ENCODE peak calls at places on chromosomes 12 and 14, in four cellular contexts. One of them, this sample, is unnamed.

GRCh38 chr12:24062642-24063245 is 113.3 kb upstream of the SOX5 start:
- DNase-seq in fibroblast of lung: peak
- DNase-seq in H1: no peak
- DNase-seq in astrocyte: no peak
- DNase-seq in this sample: no peak

GRCh38 chr12:98669751-98670150 is 24.7 kb downstream of the APAF1 start:
- DNase-seq in fibroblast of lung: no peak
- DNase-seq in H1: no peak
- DNase-seq in astrocyte: no peak
- DNase-seq in this sample: no peak

GRCh38 chr12:111664961-111665865 is 20.5 kb downstream of the BRAP start:
- DNase-seq in fibroblast of lung: no peak
- DNase-seq in H1: no peak
- DNase-seq in astrocyte: no peak
- DNase-seq in this sample: no peak

GRCh38 chr12:65603428-65604351 is 220.6 kb upstream of the HMGA2 start:
- DNase-seq in fibroblast of lung: peak
- DNase-seq in H1: no peak
- DNase-seq in astrocyte: peak
- DNase-seq in this sample: peak

GRCh38 chr14:73686901-73687300 is 27.3 kb downstream of the PNMA1 start:
- DNase-seq in fibroblast of lung: no peak
- DNase-seq in H1: no peak
- DNase-seq in astrocyte: no peak
- DNase-seq in this sample: no peak

GRCh38 chr12:47878918-47879481 is 25.8 kb downstream of the VDR start:
- DNase-seq in fibroblast of lung: no peak
- DNase-seq in H1: no peak
- DNase-seq in astrocyte: no peak
- DNase-seq in this sample: no peak

GRCh38 chr12:85784096-85784720 is 52.0 kb downstream of the RASSF9 start:
- DNase-seq in fibroblast of lung: peak
- DNase-seq in H1: no peak
- DNase-seq in astrocyte: peak
- DNase-seq in this sample: peak

GRCh38 chr12:69903548-69903947 is 78.5 kb downstream of the MYRFL start:
- DNase-seq in fibroblast of lung: no peak
- DNase-seq in H1: no peak
- DNase-seq in astrocyte: no peak
- DNase-seq in this sample: no peak

GRCh38 chr14:27427796-27428195 is 830.0 kb upstream of the NOVA1 start:
- DNase-seq in fibroblast of lung: peak
- DNase-seq in H1: no peak
- DNase-seq in astrocyte: peak
- DNase-seq in this sample: no peak

GRCh38 chr12:71954040-71954649 is 15.5 kb downstream of the TPH2 start:
- DNase-seq in fibroblast of lung: no peak
- DNase-seq in H1: no peak
- DNase-seq in astrocyte: no peak
- DNase-seq in this sample: no peak

GRCh38 chr12:66269757-66270383 is 32.4 kb upstream of the HELB start:
- DNase-seq in fibroblast of lung: peak
- DNase-seq in H1: no peak
- DNase-seq in astrocyte: peak
- DNase-seq in this sample: peak

GRCh38 chr14:57760891-57761290 is 105.0 kb downstream of the SLC35F4 start:
- DNase-seq in fibroblast of lung: no peak
- DNase-seq in H1: no peak
- DNase-seq in astrocyte: no peak
- DNase-seq in this sample: no peak

GRCh38 chr14:56216631-56217379 is 98.6 kb downstream of the PELI2 start:
- DNase-seq in fibroblast of lung: peak
- DNase-seq in H1: no peak
- DNase-seq in astrocyte: peak
- DNase-seq in this sample: no peak

GRCh38 chr12:48004039-48004940 is at the start of gene COL2A1:
- DNase-seq in fibroblast of lung: peak
- DNase-seq in H1: peak
- DNase-seq in astrocyte: no peak
- DNase-seq in this sample: peak

GRCh38 chr14:74671789-74672188 is 41.1 kb downstream of the AREL1 start:
- DNase-seq in fibroblast of lung: peak
- DNase-seq in H1: no peak
- DNase-seq in astrocyte: peak
- DNase-seq in this sample: peak

GRCh38 chr12:5160827-5161226 is 117.1 kb downstream of the KCNA5 start:
- DNase-seq in fibroblast of lung: no peak
- DNase-seq in H1: no peak
- DNase-seq in astrocyte: no peak
- DNase-seq in this sample: no peak

GRCh38 chr12:6532927-6533652 is 1.2 kb upstream of the GAPDH start:
- DNase-seq in fibroblast of lung: peak
- DNase-seq in H1: peak
- DNase-seq in astrocyte: peak
- DNase-seq in this sample: peak

GRCh38 chr12:3102721-3103410 is 25.7 kb downstream of the TSPAN9 start:
- DNase-seq in fibroblast of lung: no peak
- DNase-seq in H1: no peak
- DNase-seq in astrocyte: no peak
- DNase-seq in this sample: no peak

GRCh38 chr12:113479578-113480335 is 8.1 kb upstream of the LHX5 start:
- DNase-seq in fibroblast of lung: peak
- DNase-seq in H1: peak
- DNase-seq in astrocyte: peak
- DNase-seq in this sample: no peak
- TF ChIP-seq EZH2 in fibroblast of lung: peak
- TF ChIP-seq EZH2 in H1: peak
- TF ChIP-seq EZH2 in astrocyte: peak
- TF ChIP-seq EZH2 in this sample: peak

GRCh38 chr14:100071545-100071944 is 6.3 kb downstream of the EVL start:
- DNase-seq in fibroblast of lung: no peak
- DNase-seq in H1: no peak
- DNase-seq in astrocyte: no peak
- DNase-seq in this sample: no peak
- H3K4me2 ChIP-seq in fibroblast of lung: no peak
- H3K4me2 ChIP-seq in H1: no peak
- H3K4me2 ChIP-seq in astrocyte: no peak
- H3K4me2 ChIP-seq in this sample: no peak

DNA sequence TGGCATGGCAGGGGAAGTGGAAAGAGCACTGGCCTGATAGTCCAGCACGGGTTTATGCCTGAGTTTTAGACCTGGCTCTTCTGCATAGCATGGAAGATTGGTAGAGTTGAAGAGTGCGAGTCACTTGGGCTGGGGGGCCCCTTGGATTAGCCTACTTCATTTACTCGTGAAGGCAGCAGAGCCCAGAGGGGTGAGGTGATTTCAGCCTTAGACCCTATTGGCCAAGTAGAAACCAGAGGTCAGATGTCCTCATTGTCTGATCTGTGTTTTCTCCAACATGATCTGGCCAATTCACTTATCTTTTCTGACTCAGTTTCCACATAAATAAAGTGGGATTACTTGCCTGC is 1.9 kb downstream of the PLEKHG3 start:
- DNase-seq in fibroblast of lung: no peak
- DNase-seq in H1: no peak
- DNase-seq in astrocyte: no peak
- DNase-seq in this sample: no peak
- H3K4me3 ChIP-seq in fibroblast of lung: no peak
- H3K4me3 ChIP-seq in H1: peak
- H3K4me3 ChIP-seq in astrocyte: peak
- H3K4me3 ChIP-seq in this sample: peak

GRCh38 chr14:97411938-97412612 is 614.9 kb downstream of the VRK1 start:
- DNase-seq in fibroblast of lung: no peak
- DNase-seq in H1: peak
- DNase-seq in astrocyte: no peak
- DNase-seq in this sample: no peak

GRCh38 chr14:97414718-97415098 is 617.5 kb downstream of the VRK1 start:
- DNase-seq in fibroblast of lung: no peak
- DNase-seq in H1: no peak
- DNase-seq in astrocyte: no peak
- DNase-seq in this sample: no peak

GRCh38 chr14:97410667-97411286 is 613.6 kb downstream of the VRK1 start:
- DNase-seq in fibroblast of lung: no peak
- DNase-seq in H1: no peak
- DNase-seq in astrocyte: no peak
- DNase-seq in this sample: no peak

GRCh38 chr14:97413991-97414717 is 617.0 kb downstream of the VRK1 start:
- DNase-seq in fibroblast of lung: no peak
- DNase-seq in H1: peak
- DNase-seq in astrocyte: no peak
- DNase-seq in this sample: no peak

GRCh38 chr14:97412933-97413574 is 615.9 kb downstream of the VRK1 start:
- DNase-seq in fibroblast of lung: no peak
- DNase-seq in H1: no peak
- DNase-seq in astrocyte: no peak
- DNase-seq in this sample: no peak
- TF ChIP-seq EZH2 in fibroblast of lung: no peak
- TF ChIP-seq EZH2 in H1: no peak
- TF ChIP-seq EZH2 in astrocyte: no peak
- TF ChIP-seq EZH2 in this sample: no peak

DNA sequence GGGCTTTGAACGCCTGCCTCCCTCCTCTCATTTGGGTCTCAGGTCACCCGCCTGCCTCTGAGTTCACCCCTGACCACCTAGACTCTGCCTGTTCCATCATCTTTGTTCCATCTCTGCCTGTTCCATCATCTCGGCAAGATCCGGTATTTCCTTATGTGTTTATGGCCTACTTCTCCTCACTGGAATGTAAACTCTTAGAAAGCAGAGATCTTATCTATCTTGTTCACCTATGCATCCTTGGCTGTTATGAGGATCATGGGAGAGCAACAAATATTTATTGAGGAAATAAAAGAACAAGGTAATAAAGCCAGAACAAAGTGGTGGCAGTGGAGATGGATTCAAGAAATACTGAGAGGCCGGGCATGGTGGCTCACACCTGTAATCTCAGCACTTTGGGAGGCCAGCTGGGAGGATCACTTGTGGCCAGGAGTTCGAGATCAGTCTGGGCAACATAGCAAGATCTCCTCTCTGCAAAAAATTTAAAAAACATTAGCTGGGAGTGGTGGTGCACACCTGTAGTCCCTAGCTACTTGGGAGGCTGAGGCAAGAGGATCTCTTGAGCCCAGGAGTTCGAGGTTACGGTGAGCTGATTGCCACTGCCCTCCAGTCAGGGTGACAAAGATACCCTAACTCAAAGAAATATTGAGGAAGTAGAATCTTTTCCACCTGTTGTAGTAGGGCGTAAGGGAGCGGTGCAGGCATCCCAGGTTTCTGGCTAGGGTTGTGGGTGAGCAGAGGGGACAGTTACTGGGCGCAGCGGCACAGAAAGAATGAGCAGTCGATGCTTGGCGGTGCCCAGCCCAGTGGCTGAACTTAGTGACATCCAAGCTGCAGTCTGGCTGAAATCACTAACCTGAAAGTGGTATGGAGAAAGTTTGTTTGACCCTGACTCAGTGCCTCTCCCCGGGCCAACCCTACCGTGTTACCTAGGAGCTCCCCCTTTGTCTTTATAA is 1.7 kb upstream of the KLC1 start:
- DNase-seq in fibroblast of lung: no peak
- DNase-seq in H1: no peak
- DNase-seq in astrocyte: no peak
- DNase-seq in this sample: no peak
- H3K4me2 ChIP-seq in fibroblast of lung: peak
- H3K4me2 ChIP-seq in H1: peak
- H3K4me2 ChIP-seq in astrocyte: peak
- H3K4me2 ChIP-seq in this sample: peak

DNA sequence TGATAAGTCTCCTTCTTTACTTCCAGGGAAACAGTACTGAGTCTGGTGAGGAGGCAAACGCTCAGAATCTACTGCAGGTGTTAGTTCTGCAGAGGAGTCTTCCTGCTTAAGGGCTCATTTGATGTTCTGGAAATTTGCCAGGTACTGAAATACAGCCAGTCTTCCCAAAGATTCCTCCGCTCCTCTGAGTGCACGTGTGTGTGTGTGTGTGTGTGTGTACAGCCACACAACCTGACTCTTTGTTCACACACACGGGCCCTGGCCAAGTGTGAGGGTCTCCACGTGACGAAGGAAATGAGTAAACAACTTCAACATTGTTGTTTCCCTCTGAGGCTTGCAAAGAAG is 92.0 kb downstream of the FBXL14 start:
- DNase-seq in fibroblast of lung: peak
- DNase-seq in H1: no peak
- DNase-seq in astrocyte: peak
- DNase-seq in this sample: no peak
- H3K4me3 ChIP-seq in fibroblast of lung: no peak
- H3K4me3 ChIP-seq in H1: no peak
- H3K4me3 ChIP-seq in astrocyte: no peak
- H3K4me3 ChIP-seq in this sample: no peak

This sample was measured in mammary epithelial cell.